ENCODE peak calls at places on chromosome 11, in ten cellular contexts. One of them, this sample, is unnamed.

GRCh38 chr11:18192988-18193387 is 20.4 kb downstream of the MRGPRX4 start:
- DNase-seq in effector memory CD4-positive, alpha-beta T cell: no peak
- DNase-seq in PC-3: peak; percentile 7
- DNase-seq in mammary epithelial cell: peak; percentile 27
- DNase-seq in tibial nerve: no peak
- DNase-seq in left lung: no peak
- DNase-seq in adrenal gland: no peak
- DNase-seq in lower lobe of right lung: no peak
- DNase-seq in left ventricle myocardium inferior: no peak
- DNase-seq in HCT116: no peak
- DNase-seq in this sample: no peak

GRCh38 chr11:723120-723883 is 17.3 kb downstream of the EPS8L2 start:
- DNase-seq in lower lobe of right lung: peak; percentile 52
- DNase-seq in mammary epithelial cell: peak; percentile 32
- DNase-seq in left lung: no peak
- DNase-seq in PC-3: peak; percentile 33
- DNase-seq in effector memory CD4-positive, alpha-beta T cell: no peak
- DNase-seq in adrenal gland: no peak
- DNase-seq in tibial nerve: no peak
- DNase-seq in HCT116: no peak
- DNase-seq in left ventricle myocardium inferior: no peak
- DNase-seq in this sample: no peak

GRCh38 chr11:6228520-6228919 is 5.9 kb downstream of the FHIP1B start:
- DNase-seq in left ventricle myocardium inferior: no peak
- DNase-seq in left lung: no peak
- DNase-seq in effector memory CD4-positive, alpha-beta T cell: no peak
- DNase-seq in HCT116: no peak
- DNase-seq in mammary epithelial cell: no peak
- DNase-seq in tibial nerve: no peak
- DNase-seq in lower lobe of right lung: no peak
- DNase-seq in PC-3: no peak
- DNase-seq in adrenal gland: no peak
- DNase-seq in this sample: no peak

GRCh38 chr11:117876049-117876340 is 463 bp downstream of the FXYD6 start:
- DNase-seq in left lung: no peak
- DNase-seq in left ventricle myocardium inferior: no peak
- DNase-seq in tibial nerve: no peak
- DNase-seq in HCT116: no peak
- DNase-seq in PC-3: no peak
- DNase-seq in adrenal gland: no peak
- DNase-seq in lower lobe of right lung: no peak
- DNase-seq in effector memory CD4-positive, alpha-beta T cell: no peak
- DNase-seq in mammary epithelial cell: no peak
- DNase-seq in this sample: no peak

GRCh38 chr11:126173257-126173656 is 38.2 kb downstream of the RPUSD4 start:
- DNase-seq in HCT116: no peak
- DNase-seq in left ventricle myocardium inferior: no peak
- DNase-seq in left lung: no peak
- DNase-seq in PC-3: no peak
- DNase-seq in tibial nerve: no peak
- DNase-seq in adrenal gland: no peak
- DNase-seq in mammary epithelial cell: no peak
- DNase-seq in effector memory CD4-positive, alpha-beta T cell: no peak
- DNase-seq in lower lobe of right lung: no peak
- DNase-seq in this sample: no peak

GRCh38 chr11:73271936-73272679 is at the start of gene P2RY6:
- DNase-seq in lower lobe of right lung: peak; percentile 62
- DNase-seq in effector memory CD4-positive, alpha-beta T cell: no peak
- DNase-seq in adrenal gland: peak; percentile 57
- DNase-seq in tibial nerve: no peak
- DNase-seq in mammary epithelial cell: peak; percentile 80
- DNase-seq in HCT116: no peak
- DNase-seq in left lung: peak; percentile 82
- DNase-seq in left ventricle myocardium inferior: no peak
- DNase-seq in PC-3: peak; percentile 97
- DNase-seq in this sample: no peak

GRCh38 chr11:119195680-119196079 is 10.4 kb downstream of the NHERF4 start:
- DNase-seq in adrenal gland: peak; percentile 51
- DNase-seq in PC-3: peak; percentile 73
- DNase-seq in tibial nerve: no peak
- DNase-seq in lower lobe of right lung: peak; percentile 72
- DNase-seq in HCT116: peak; percentile 70
- DNase-seq in effector memory CD4-positive, alpha-beta T cell: no peak
- DNase-seq in left lung: no peak
- DNase-seq in left ventricle myocardium inferior: no peak
- DNase-seq in mammary epithelial cell: peak; percentile 48
- DNase-seq in this sample: no peak

GRCh38 chr11:47565340-47566165 is at the start of gene PTPMT1:
- DNase-seq in left lung: peak; percentile 94
- DNase-seq in left ventricle myocardium inferior: peak; percentile 82
- DNase-seq in HCT116: peak; percentile 40
- DNase-seq in effector memory CD4-positive, alpha-beta T cell: peak; percentile 31
- DNase-seq in mammary epithelial cell: peak; percentile 62
- DNase-seq in adrenal gland: peak; percentile 82
- DNase-seq in lower lobe of right lung: peak; percentile 89
- DNase-seq in tibial nerve: no peak
- DNase-seq in PC-3: peak; percentile 72
- DNase-seq in this sample: peak; percentile 64

GRCh38 chr11:33542921-33543320 is 157.7 kb downstream of the C11orf91 start:
- DNase-seq in PC-3: peak; percentile 72
- DNase-seq in effector memory CD4-positive, alpha-beta T cell: no peak
- DNase-seq in tibial nerve: peak; percentile 21
- DNase-seq in mammary epithelial cell: peak; percentile 47
- DNase-seq in lower lobe of right lung: peak; percentile 58
- DNase-seq in HCT116: peak; percentile 22
- DNase-seq in adrenal gland: peak; percentile 53
- DNase-seq in left ventricle myocardium inferior: peak; percentile 43
- DNase-seq in left lung: no peak
- DNase-seq in this sample: no peak

GRCh38 chr11:86952221-86952875 is 2.8 kb downstream of the FZD4 start:
- DNase-seq in tibial nerve: no peak
- DNase-seq in HCT116: no peak
- DNase-seq in lower lobe of right lung: no peak
- DNase-seq in PC-3: no peak
- DNase-seq in left ventricle myocardium inferior: no peak
- DNase-seq in left lung: no peak
- DNase-seq in effector memory CD4-positive, alpha-beta T cell: no peak
- DNase-seq in adrenal gland: no peak
- DNase-seq in mammary epithelial cell: no peak
- DNase-seq in this sample: no peak

GRCh38 chr11:86951706-86952105 is 3.5 kb downstream of the FZD4 start:
- DNase-seq in effector memory CD4-positive, alpha-beta T cell: no peak
- DNase-seq in left lung: no peak
- DNase-seq in mammary epithelial cell: no peak
- DNase-seq in lower lobe of right lung: no peak
- DNase-seq in adrenal gland: no peak
- DNase-seq in PC-3: no peak
- DNase-seq in tibial nerve: no peak
- DNase-seq in HCT116: no peak
- DNase-seq in left ventricle myocardium inferior: no peak
- DNase-seq in this sample: no peak

GRCh38 chr11:86948733-86949132 is 6.5 kb downstream of the FZD4 start:
- DNase-seq in effector memory CD4-positive, alpha-beta T cell: no peak
- DNase-seq in lower lobe of right lung: no peak
- DNase-seq in adrenal gland: no peak
- DNase-seq in mammary epithelial cell: no peak
- DNase-seq in HCT116: no peak
- DNase-seq in PC-3: no peak
- DNase-seq in left ventricle myocardium inferior: no peak
- DNase-seq in left lung: peak; percentile 39
- DNase-seq in tibial nerve: no peak
- DNase-seq in this sample: no peak

GRCh38 chr11:86947541-86947940 is 7.7 kb downstream of the FZD4 start:
- DNase-seq in adrenal gland: no peak
- DNase-seq in left lung: no peak
- DNase-seq in PC-3: no peak
- DNase-seq in lower lobe of right lung: no peak
- DNase-seq in effector memory CD4-positive, alpha-beta T cell: no peak
- DNase-seq in left ventricle myocardium inferior: no peak
- DNase-seq in HCT116: no peak
- DNase-seq in mammary epithelial cell: peak; percentile 11
- DNase-seq in tibial nerve: no peak
- DNase-seq in this sample: no peak

DNA sequence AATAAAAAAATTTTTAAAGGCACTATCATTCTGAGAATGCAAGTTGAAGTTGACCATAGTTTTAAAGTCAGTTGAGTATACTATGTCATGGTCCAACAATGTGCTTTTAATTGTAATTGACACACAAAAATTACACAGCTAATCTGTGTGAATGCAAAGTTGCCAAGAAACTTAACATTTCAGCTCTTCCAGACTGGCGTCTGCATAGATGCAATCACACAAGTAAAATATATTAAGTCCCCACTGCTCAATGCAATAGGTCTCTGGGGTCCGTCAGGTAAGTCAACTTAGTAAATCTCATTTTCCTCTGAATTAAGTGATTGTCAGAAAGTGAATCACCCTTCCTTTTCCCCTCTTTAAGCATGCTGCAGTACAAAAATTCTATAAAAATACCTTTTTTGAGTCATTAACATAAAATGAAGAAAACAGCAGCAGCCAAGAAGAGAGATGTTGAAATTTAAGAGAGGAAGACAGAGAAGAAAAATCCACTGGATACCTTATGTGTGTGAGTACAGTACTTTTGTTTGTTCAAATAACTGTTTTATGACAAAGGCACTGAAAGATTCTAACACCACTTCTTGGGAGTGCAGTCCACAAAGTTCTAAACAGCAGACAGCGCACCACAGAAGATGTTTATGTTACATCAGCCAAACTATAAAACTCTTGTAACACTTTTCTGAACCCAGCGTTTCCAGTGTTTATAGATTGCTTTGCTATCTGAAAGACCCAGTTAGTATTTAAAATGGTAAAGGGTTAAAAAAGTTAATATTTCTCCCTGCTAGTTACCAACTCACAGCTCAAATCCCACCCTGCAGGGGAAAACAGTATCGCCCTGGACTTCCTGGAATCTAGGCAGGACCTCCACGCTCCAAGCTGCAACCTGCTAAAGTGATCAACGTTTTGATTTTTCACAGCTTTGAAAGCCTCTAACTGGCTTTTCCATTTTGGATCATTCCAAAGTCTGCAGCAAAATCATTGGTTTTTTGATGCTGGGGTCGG is 4.9 kb downstream of the FZD4 start:
- DNase-seq in lower lobe of right lung: no peak
- DNase-seq in mammary epithelial cell: no peak
- DNase-seq in HCT116: no peak
- DNase-seq in left ventricle myocardium inferior: no peak
- DNase-seq in PC-3: peak; percentile 24
- DNase-seq in effector memory CD4-positive, alpha-beta T cell: no peak
- DNase-seq in left lung: no peak
- DNase-seq in tibial nerve: no peak
- DNase-seq in adrenal gland: no peak
- DNase-seq in this sample: no peak
- H3K4me1 ChIP-seq in lower lobe of right lung: peaks cover 36% of the 10 kb centered on the region
- H3K4me1 ChIP-seq in mammary epithelial cell: peaks cover 9% of the 10 kb centered on the region
- H3K4me1 ChIP-seq in HCT116: peaks cover 10% of the 10 kb centered on the region
- H3K4me1 ChIP-seq in left ventricle myocardium inferior: peaks cover 99% of the 10 kb centered on the region
- H3K4me1 ChIP-seq in PC-3: peaks cover 41% of the 10 kb centered on the region
- H3K4me1 ChIP-seq in effector memory CD4-positive, alpha-beta T cell: peaks cover 7% of the 10 kb centered on the region
- H3K4me1 ChIP-seq in left lung: peaks cover 29% of the 10 kb centered on the region
- H3K4me1 ChIP-seq in tibial nerve: no peaks in the 10 kb centered on the region
- H3K4me1 ChIP-seq in adrenal gland: peaks cover 30% of the 10 kb centered on the region
- H3K4me1 ChIP-seq in this sample: no peaks in the 10 kb centered on the region

GRCh38 chr11:68430801-68431200 is 29.8 kb upstream of the PPP6R3 start:
- DNase-seq in left ventricle myocardium inferior: no peak
- DNase-seq in mammary epithelial cell: no peak
- DNase-seq in HCT116: no peak
- DNase-seq in tibial nerve: no peak
- DNase-seq in adrenal gland: no peak
- DNase-seq in PC-3: peak; percentile 70
- DNase-seq in lower lobe of right lung: no peak
- DNase-seq in left lung: no peak
- DNase-seq in effector memory CD4-positive, alpha-beta T cell: no peak
- DNase-seq in this sample: no peak
- H3K4me1 ChIP-seq in left ventricle myocardium inferior: peaks cover 34% of the 10 kb centered on the region
- H3K4me1 ChIP-seq in mammary epithelial cell: no peaks in the 10 kb centered on the region
- H3K4me1 ChIP-seq in HCT116: no peaks in the 10 kb centered on the region
- H3K4me1 ChIP-seq in tibial nerve: no peaks in the 10 kb centered on the region
- H3K4me1 ChIP-seq in adrenal gland: no peaks in the 10 kb centered on the region
- H3K4me1 ChIP-seq in PC-3: peaks cover 8% of the 10 kb centered on the region
- H3K4me1 ChIP-seq in lower lobe of right lung: no peaks in the 10 kb centered on the region
- H3K4me1 ChIP-seq in left lung: no peaks in the 10 kb centered on the region
- H3K4me1 ChIP-seq in effector memory CD4-positive, alpha-beta T cell: no peaks in the 10 kb centered on the region
- H3K4me1 ChIP-seq in this sample: peaks cover 20% of the 10 kb centered on the region

GRCh38 chr11:86891020-86891419 is 64.2 kb downstream of the FZD4 start:
- DNase-seq in effector memory CD4-positive, alpha-beta T cell: no peak
- DNase-seq in adrenal gland: no peak
- DNase-seq in left ventricle myocardium inferior: no peak
- DNase-seq in PC-3: no peak
- DNase-seq in lower lobe of right lung: no peak
- DNase-seq in left lung: no peak
- DNase-seq in tibial nerve: no peak
- DNase-seq in mammary epithelial cell: no peak
- DNase-seq in HCT116: no peak
- DNase-seq in this sample: no peak

GRCh38 chr11:86893235-86893634 is 62.0 kb downstream of the FZD4 start:
- DNase-seq in effector memory CD4-positive, alpha-beta T cell: no peak
- DNase-seq in mammary epithelial cell: no peak
- DNase-seq in adrenal gland: no peak
- DNase-seq in HCT116: no peak
- DNase-seq in tibial nerve: no peak
- DNase-seq in left ventricle myocardium inferior: no peak
- DNase-seq in left lung: no peak
- DNase-seq in lower lobe of right lung: no peak
- DNase-seq in PC-3: no peak
- DNase-seq in this sample: no peak

GRCh38 chr11:86888978-86889341 is 66.2 kb downstream of the FZD4 start:
- DNase-seq in effector memory CD4-positive, alpha-beta T cell: no peak
- DNase-seq in tibial nerve: no peak
- DNase-seq in mammary epithelial cell: no peak
- DNase-seq in HCT116: no peak
- DNase-seq in lower lobe of right lung: no peak
- DNase-seq in left lung: no peak
- DNase-seq in adrenal gland: no peak
- DNase-seq in left ventricle myocardium inferior: no peak
- DNase-seq in PC-3: no peak
- DNase-seq in this sample: no peak

GRCh38 chr11:86888164-86888977 is 66.8 kb downstream of the FZD4 start:
- DNase-seq in left ventricle myocardium inferior: no peak
- DNase-seq in effector memory CD4-positive, alpha-beta T cell: no peak
- DNase-seq in PC-3: no peak
- DNase-seq in tibial nerve: no peak
- DNase-seq in mammary epithelial cell: no peak
- DNase-seq in lower lobe of right lung: no peak
- DNase-seq in left lung: no peak
- DNase-seq in HCT116: no peak
- DNase-seq in adrenal gland: no peak
- DNase-seq in this sample: no peak
- H3K4me1 ChIP-seq in left ventricle myocardium inferior: no peaks in the 10 kb centered on the region
- H3K4me1 ChIP-seq in effector memory CD4-positive, alpha-beta T cell: no peaks in the 10 kb centered on the region
- H3K4me1 ChIP-seq in PC-3: no peaks in the 10 kb centered on the region
- H3K4me1 ChIP-seq in tibial nerve: no peaks in the 10 kb centered on the region
- H3K4me1 ChIP-seq in mammary epithelial cell: no peaks in the 10 kb centered on the region
- H3K4me1 ChIP-seq in lower lobe of right lung: no peaks in the 10 kb centered on the region
- H3K4me1 ChIP-seq in left lung: no peaks in the 10 kb centered on the region
- H3K4me1 ChIP-seq in HCT116: no peaks in the 10 kb centered on the region
- H3K4me1 ChIP-seq in adrenal gland: no peaks in the 10 kb centered on the region
- H3K4me1 ChIP-seq in this sample: peaks cover 5% of the 10 kb centered on the region

DNA sequence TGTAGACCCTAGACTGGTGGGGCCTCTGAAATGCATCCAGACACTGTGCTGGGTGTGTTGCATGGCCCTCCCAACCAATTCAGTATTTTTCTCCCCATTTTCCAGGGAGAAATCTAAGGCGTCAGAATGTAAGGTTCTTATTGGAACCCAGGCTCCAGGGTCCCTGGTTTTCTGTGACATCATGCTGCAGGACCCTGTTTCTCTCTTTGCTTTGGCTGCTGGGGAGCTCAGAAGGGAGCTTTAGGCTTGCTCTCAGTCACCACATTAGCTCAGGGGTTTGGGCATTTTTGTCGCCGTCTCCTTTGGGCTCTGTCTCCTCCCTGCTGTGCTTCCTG is 2.9 kb downstream of the MYEOV start:
- DNase-seq in mammary epithelial cell: no peak
- DNase-seq in PC-3: no peak
- DNase-seq in lower lobe of right lung: no peak
- DNase-seq in adrenal gland: no peak
- DNase-seq in effector memory CD4-positive, alpha-beta T cell: no peak
- DNase-seq in left lung: no peak
- DNase-seq in HCT116: no peak
- DNase-seq in tibial nerve: no peak
- DNase-seq in left ventricle myocardium inferior: peak; percentile 53
- DNase-seq in this sample: no peak
- H3K4me1 ChIP-seq in mammary epithelial cell: peaks cover 63% of the 10 kb centered on the region
- H3K4me1 ChIP-seq in PC-3: peaks cover 69% of the 10 kb centered on the region
- H3K4me1 ChIP-seq in lower lobe of right lung: peaks cover 78% of the 10 kb centered on the region
- H3K4me1 ChIP-seq in adrenal gland: peaks cover 30% of the 10 kb centered on the region
- H3K4me1 ChIP-seq in effector memory CD4-positive, alpha-beta T cell: peaks cover 34% of the 10 kb centered on the region
- H3K4me1 ChIP-seq in left lung: peaks cover 92% of the 10 kb centered on the region
- H3K4me1 ChIP-seq in HCT116: peaks cover 86% of the 10 kb centered on the region
- H3K4me1 ChIP-seq in tibial nerve: peaks cover 4% of the 10 kb centered on the region
- H3K4me1 ChIP-seq in left ventricle myocardium inferior: peaks cover 84% of the 10 kb centered on the region
- H3K4me1 ChIP-seq in this sample: peaks cover 67% of the 10 kb centered on the region